ENCODE peak calls at places on chromosomes 2 and 18, in six cellular contexts. A, I, T, Q, Y and L are unnamed samples.

GRCh38 chr2:16971722-16972234 is 306.1 kb upstream of the CYRIA start:
- DNase-seq in A (no peak), T (no peak), Q (no peak), Y (no peak), I (no peak), L (no peak)

GRCh38 chr2:70926042-70926441 is 9.7 kb upstream of the ATP6V1B1 start:
- DNase-seq in A (no peak), Y (peak; percentile 11), T (no peak), Q (no peak), I (no peak), L (no peak)

GRCh38 chr2:128628206-128628605 is 309.5 kb upstream of the HS6ST1 start:
- DNase-seq in Q (no peak), T (no peak), A (no peak), Y (no peak), I (no peak), L (no peak)

GRCh38 chr2:112690853-112691390 is 29.9 kb upstream of the NT5DC4 start:
- DNase-seq in T (no peak), A (peak; percentile 40), I (peak; percentile 48), Q (peak; percentile 82), Y (peak; percentile 52), L (peak; percentile 76)

GRCh38 chr2:84297155-84297554 is 161.9 kb downstream of the SUCLG1 start:
- DNase-seq in Q (no peak), I (no peak), A (peak; percentile 50), T (no peak), Y (peak; percentile 41), L (no peak)

GRCh38 chr18:24935008-24935407 is 417.0 kb downstream of the ZNF521 start:
- DNase-seq in T (no peak), Q (no peak), I (no peak), A (no peak), Y (no peak), L (no peak)

GRCh38 chr2:176169181-176169580 is 12.1 kb downstream of the HOXD3 start:
- DNase-seq in Y (no peak), T (no peak), Q (no peak), A (no peak), I (no peak), L (no peak)

GRCh38 chr2:132564065-132564464 is 105.9 kb downstream of the LYPD1 start:
- DNase-seq in T (no peak), A (no peak), I (no peak), Q (no peak), Y (no peak), L (no peak)

GRCh38 chr18:61651145-61651879 is 241.5 kb downstream of the RNF152 start:
- DNase-seq in Y (no peak), T (no peak), A (peak; percentile 88), Q (no peak), I (no peak), L (no peak)

GRCh38 chr2:122166820-122167219 is 411.4 kb downstream of the TSN start:
- DNase-seq in Y (no peak), T (no peak), A (no peak), I (no peak), Q (no peak), L (no peak)

GRCh38 chr2:70523996-70524965 is 29.3 kb downstream of the TGFA start:
- DNase-seq in Q (peak; percentile 95), T (no peak), I (no peak), Y (peak; percentile 65), A (peak; percentile 98), L (no peak)

GRCh38 chr18:75480487-75480886 is 53.0 kb upstream of the SMIM21 start:
- DNase-seq in Y (no peak), A (no peak), T (no peak), I (no peak), Q (no peak), L (no peak)

GRCh38 chr18:75483662-75484061 is 56.2 kb upstream of the SMIM21 start:
- DNase-seq in Y (no peak), I (no peak), A (no peak), Q (no peak), T (no peak), L (no peak)

GRCh38 chr18:75478996-75479870 is 51.7 kb upstream of the SMIM21 start:
- DNase-seq in I (peak; percentile 81), Q (peak; percentile 69), T (peak; percentile 32), Y (no peak), A (no peak), L (peak; percentile 24)

GRCh38 chr18:75477913-75478312 is 50.4 kb upstream of the SMIM21 start:
- DNase-seq in T (no peak), Y (no peak), A (no peak), I (peak; percentile 47), Q (peak; percentile 15), L (no peak)

DNA sequence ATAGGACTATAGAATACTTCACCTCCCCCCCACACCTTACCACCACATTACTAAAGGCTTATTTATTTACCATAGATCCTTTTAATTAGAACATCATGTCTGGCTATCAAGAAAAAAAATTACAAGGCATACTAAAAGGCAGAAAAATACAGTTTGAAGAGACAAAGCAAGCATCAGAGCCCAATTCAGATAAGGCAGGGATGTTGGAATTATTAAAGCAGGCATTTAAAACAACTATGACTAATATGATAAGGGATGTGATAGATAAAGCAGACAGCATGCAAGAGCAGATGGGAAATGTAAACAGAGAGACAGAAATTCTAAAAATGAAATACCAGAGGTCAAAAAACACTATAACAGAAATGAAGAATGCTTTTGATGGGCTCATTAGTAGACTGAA is 55.4 kb upstream of the SMIM21 start:
- DNase-seq in Q (no peak), A (no peak), Y (no peak), T (no peak), I (peak; percentile 18), L (no peak)
- H3K4me2 ChIP-seq in Q (no peak overlapping the region), A (no peak overlapping the region), Y (no peak overlapping the region), T (no peak overlapping the region), I (no peak overlapping the region), L (no peak overlapping the region)

GRCh38 chr2:237581751-237582746 is 8.5 kb downstream of the RAB17 start:
- DNase-seq in T (peak; percentile 35), Y (no peak), I (peak; percentile 81), Q (peak; percentile 73), A (no peak), L (peak; percentile 62)
- H2AFZ ChIP-seq in T (peak overlapping the region; percentile 58), Y (no peak overlapping the region), I (peak overlapping the region; percentile 74), Q (peak overlapping the region; percentile 72), A (no peak overlapping the region), L (no peak overlapping the region)

DNA sequence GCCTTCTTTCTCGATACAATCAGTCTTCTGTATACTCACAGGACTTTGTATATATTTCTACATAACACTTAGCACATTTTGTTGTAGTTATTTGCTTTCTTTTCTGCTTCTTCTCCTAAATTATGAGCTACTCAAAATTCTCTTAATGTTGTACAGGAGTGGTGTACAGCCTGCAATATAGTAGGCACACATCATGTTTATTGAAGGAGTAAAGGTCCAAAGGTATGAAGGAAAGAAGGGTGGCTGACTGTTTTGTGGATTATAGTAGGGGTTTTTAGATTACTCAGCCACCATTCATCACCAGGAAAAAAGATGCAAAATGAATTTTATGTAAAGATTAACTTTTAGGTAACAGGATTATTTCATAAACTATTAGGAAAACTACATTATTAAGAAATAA is 54.1 kb downstream of the C18orf54 start:
- DNase-seq in Q (no peak), I (no peak), A (no peak), Y (no peak), T (no peak), L (no peak)
- H3K4me2 ChIP-seq in Q (no peak overlapping the region), I (no peak overlapping the region), A (no peak overlapping the region), Y (no peak overlapping the region), T (no peak overlapping the region), L (no peak overlapping the region)

DNA sequence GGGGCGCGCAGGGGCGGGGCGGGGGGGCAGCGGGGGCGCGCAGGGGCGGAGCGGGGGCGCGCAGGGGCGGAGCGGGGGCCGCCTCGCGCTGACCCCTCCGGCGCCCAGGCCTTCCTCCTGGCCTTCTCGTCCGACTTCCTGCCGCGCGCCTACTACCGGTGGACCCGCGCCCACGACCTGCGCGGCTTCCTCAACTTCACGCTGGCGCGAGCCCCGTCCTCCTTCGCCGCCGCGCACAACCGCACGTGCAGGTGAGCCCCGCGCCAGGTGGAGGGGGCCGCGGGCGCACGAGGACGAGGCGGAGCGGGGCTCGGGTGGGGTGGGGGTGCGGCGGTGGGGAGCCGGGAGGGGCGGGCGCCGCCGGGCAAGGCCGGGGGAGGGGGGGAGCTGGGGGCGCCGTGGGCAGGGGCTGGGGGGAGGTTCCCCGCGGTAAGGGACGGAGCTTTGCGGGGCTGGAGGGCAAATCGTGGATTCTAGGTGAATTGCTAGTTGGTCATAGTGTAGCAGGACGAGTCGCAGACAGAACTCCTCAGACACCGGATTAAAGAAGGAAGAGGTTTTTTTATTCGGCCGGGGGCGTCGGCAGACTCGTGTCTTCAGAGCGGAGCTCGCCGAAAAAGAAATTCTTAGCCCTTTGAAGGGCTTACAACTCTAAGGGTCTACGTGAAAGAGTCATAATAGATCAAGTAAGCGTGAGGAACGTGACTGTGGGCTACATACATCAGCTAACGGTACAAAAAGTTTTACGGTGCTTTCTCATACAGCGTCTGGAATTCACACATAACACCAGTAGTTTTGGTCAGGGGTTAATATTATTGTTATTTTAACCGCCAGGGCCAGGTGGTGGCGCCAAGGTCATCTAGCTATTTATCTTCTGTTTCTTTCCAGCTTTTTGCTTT is 29.9 kb downstream of the ANO7 start:
- DNase-seq in I (no peak), Y (peak; percentile 77), T (peak; percentile 45), Q (peak; percentile 70), A (peak; percentile 47), L (peak; percentile 51)
- H2AFZ ChIP-seq in I (peak overlapping the region; percentile 41), Y (no peak overlapping the region), T (peak overlapping the region; percentile 91), Q (peak overlapping the region; percentile 83), A (peak overlapping the region; percentile 83), L (peak overlapping the region; percentile 75)

GRCh38 chr2:96143848-96144480 is 1.3 kb downstream of the DUSP2 start:
- DNase-seq in Q (no peak), A (peak; percentile 55), T (no peak), I (no peak), Y (peak; percentile 81), L (peak; percentile 67)
- H3K4me2 ChIP-seq in Q (peak overlapping the region; percentile 67), A (peak overlapping the region; percentile 92), T (no peak overlapping the region), I (no peak overlapping the region), Y (peak overlapping the region; percentile 45), L (peak overlapping the region; percentile 98)

DNA sequence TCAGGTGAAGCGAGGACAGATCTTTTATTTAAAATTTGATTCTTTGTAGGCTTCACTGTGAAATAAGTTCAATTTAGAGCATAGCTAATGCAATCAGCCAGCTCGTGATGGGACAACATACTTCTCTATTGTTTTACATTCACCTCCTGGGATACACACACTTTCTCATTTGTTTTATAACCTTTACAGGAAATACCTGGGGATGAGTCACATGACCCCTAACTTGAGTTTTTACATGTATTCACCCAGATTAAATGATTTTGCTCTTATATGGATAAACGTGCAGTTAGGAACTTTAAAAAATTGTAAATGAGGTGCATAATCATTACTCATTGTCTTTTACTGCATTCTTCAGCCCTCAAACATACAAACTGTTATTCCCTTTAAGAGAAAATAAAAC is 152.1 kb downstream of the NEDD4L start:
- DNase-seq in T (no peak), A (peak; percentile 54), Q (peak; percentile 28), Y (no peak), I (no peak), L (no peak)
- H2AFZ ChIP-seq in T (no peak overlapping the region), A (no peak overlapping the region), Q (peak overlapping the region; percentile 4), Y (no peak overlapping the region), I (no peak overlapping the region), L (no peak overlapping the region)

GRCh38 chr2:156394033-156394741 is 42.0 kb upstream of the GPD2 start:
- DNase-seq in A (no peak), T (no peak), Q (no peak), I (no peak), Y (no peak), L (no peak)
- H3K4me2 ChIP-seq in A (no peak overlapping the region), T (no peak overlapping the region), Q (no peak overlapping the region), I (no peak overlapping the region), Y (no peak overlapping the region), L (no peak overlapping the region)